ENCODE peak calls at places on chromosomes 1 and 21, in five cellular contexts. X, I, L, S and K are unnamed samples.
A peak's percentile ranks its signal among the peaks of the same experiment; 100 is the strongest.

GRCh38 chr1:2212542-2213491 is 15.3 kb upstream of the SKI start:
- DNase-seq in S (peak; percentile 50), I (peak; percentile 73), X (peak; percentile 95), L (peak; percentile 77), K (peak; percentile 51)

GRCh38 chr1:162899422-162900168 is 38.6 kb upstream of the CCDC190 start:
- DNase-seq in X (no peak), L (peak; percentile 92), I (no peak), S (no peak), K (no peak)

GRCh38 chr1:50265790-50266314 is 157.1 kb downstream of the ELAVL4 start:
- DNase-seq in I (no peak), X (no peak), S (no peak), L (no peak), K (no peak)

GRCh38 chr21:27475363-27475955 is 508.6 kb upstream of the ADAMTS5 start:
- DNase-seq in S (no peak), I (no peak), X (no peak), L (no peak), K (no peak)

GRCh38 chr1:215279682-215280081 is 197.1 kb downstream of the KCNK2 start:
- DNase-seq in X (no peak), S (no peak), L (no peak), I (no peak), K (no peak)

GRCh38 chr1:116420417-116421200 is 47.6 kb downstream of the ATP1A1 start:
- DNase-seq in I (no peak), X (no peak), L (no peak), S (no peak), K (no peak)

GRCh38 chr1:64489707-64490106 is 19.8 kb downstream of the CACHD1 start:
- DNase-seq in S (no peak), X (no peak), I (no peak), L (no peak), K (no peak)

GRCh38 chr1:1129309-1129708 is 13.4 kb upstream of the C1orf159 start:
- DNase-seq in X (no peak), I (no peak), L (no peak), S (no peak), K (no peak)

GRCh38 chr1:201318504-201319340 is 35.4 kb downstream of the PKP1 start:
- DNase-seq in X (no peak), S (no peak), L (peak; percentile 57), I (peak; percentile 25), K (no peak)

GRCh38 chr1:7948950-7949349 is 8.3 kb upstream of the TNFRSF9 start:
- DNase-seq in X (no peak), S (no peak), I (no peak), L (peak; percentile 85), K (no peak)

GRCh38 chr1:185297986-185298385 is 19.1 kb downstream of the IVNS1ABP start:
- DNase-seq in I (no peak), L (no peak), X (no peak), S (no peak), K (no peak)

GRCh38 chr1:235852887-235853286 is 13.8 kb downstream of the LYST start:
- DNase-seq in L (no peak), X (no peak), S (no peak), I (no peak), K (no peak)

GRCh38 chr1:223870617-223871574 is 25.1 kb upstream of the TP53BP2 start:
- DNase-seq in I (no peak), L (no peak), X (peak; percentile 59), S (no peak), K (no peak)

GRCh38 chr1:154767315-154768240 is 102.5 kb downstream of the KCNN3 start:
- DNase-seq in S (no peak), L (peak; percentile 31), I (no peak), X (no peak), K (no peak)

GRCh38 chr1:84300501-84300900 is 1.0 kb upstream of the SAMD13 start:
- DNase-seq in L (no peak), X (no peak), I (no peak), S (no peak), K (no peak)

GRCh38 chr1:34736711-34737110 is 18.1 kb upstream of the GJB5 start:
- DNase-seq in X (no peak), L (no peak), S (no peak), I (no peak), K (no peak)

GRCh38 chr1:9426291-9426711 is 113.0 kb upstream of the SLC25A33 start:
- DNase-seq in S (peak; percentile 86), L (no peak), X (no peak), I (no peak), K (peak; percentile 69)

GRCh38 chr1:8408151-8408839 is 90.4 kb downstream of the SLC45A1 start:
- DNase-seq in I (peak; percentile 90), X (peak; percentile 35), S (no peak), L (no peak), K (no peak)

GRCh38 chr1:151537112-151537511 is 3.0 kb upstream of the TUFT1 start:
- DNase-seq in X (no peak), I (no peak), L (peak; percentile 80), S (no peak), K (no peak)

GRCh38 chr1:232954594-232955365 is 4.4 kb downstream of the NTPCR start:
- DNase-seq in L (no peak), X (no peak), S (no peak), I (no peak), K (no peak)

GRCh38 chr1:95733031-95733430 is 499.0 kb downstream of the RWDD3 start:
- DNase-seq in I (no peak), L (no peak), S (no peak), X (no peak), K (no peak)

GRCh38 chr1:16233431-16233830 is 3.6 kb downstream of the CPLANE2 start:
- DNase-seq in I (no peak), X (no peak), L (no peak), S (no peak), K (no peak)

DNA sequence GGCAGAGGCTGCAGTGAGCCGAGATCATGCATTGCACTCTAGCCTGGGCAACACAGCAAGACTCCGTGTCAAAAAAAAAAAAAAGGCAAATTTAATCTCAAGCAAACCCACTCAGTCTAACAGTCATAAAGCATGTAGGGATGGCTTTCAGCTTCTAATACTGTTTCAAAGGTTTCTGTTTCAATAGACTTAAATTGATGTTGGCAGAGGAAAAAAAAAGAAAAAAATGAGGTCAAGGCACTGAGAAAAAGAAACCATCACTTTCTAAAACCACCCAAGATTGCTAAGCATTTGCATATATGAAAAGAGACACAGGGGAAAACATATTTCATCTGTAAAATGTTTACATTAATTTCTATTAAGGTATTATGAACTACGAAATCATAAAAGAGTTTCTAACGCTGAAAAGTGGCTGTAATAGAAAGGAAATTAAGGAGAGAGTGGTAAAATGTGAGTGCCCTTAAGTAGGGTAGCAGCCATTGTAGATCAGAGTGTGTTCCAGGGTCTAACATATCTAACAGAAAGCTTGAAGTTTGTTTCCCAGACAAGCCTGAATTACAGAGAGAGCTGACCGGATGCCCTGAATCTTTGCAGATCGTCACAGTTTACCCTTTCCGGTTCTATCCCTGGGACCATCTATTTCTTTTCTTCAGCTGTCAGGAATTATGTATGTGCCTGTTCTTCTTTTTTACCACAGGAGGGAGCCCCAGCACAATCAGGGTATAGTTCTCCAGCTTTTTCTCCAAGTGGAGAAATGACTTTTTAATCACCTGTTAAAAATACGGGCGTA is 70.0 kb downstream of the PLD5 start:
- DNase-seq in S (peak; percentile 30), L (peak; percentile 48), X (peak; percentile 57), I (no peak), K (no peak)
- TF ChIP-seq CTCF in S (peak; percentile 57), L (peak; percentile 63), X (peak; percentile 83), I (peak; percentile 70), K (no peak)

DNA sequence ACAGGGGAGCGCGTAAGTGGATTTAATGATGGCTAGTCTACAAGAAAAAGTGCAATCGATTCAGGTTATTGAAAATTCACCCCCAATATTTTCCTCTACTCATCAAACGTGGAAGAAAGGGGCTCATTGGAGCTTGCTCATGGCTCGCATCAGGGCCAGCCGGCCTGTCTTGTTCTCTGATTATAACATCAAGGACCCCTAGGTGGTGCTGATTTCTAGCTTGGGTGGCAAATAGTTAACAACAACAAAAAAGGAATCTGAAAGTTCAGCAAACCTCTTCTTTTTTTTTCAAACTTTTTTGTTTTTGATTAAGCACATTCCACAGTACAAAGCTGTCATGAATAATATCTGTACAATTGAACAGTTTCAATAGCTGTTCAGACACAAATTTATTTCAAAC is 35.8 kb upstream of the SOD1 start:
- DNase-seq in X (peak; percentile 50), S (peak; percentile 41), I (no peak), L (no peak), K (no peak)
- TF ChIP-seq CTCF in X (peak; percentile 53), S (peak; percentile 39), I (no peak), L (no peak), K (no peak)

GRCh38 chr1:158527190-158527815 is 26.9 kb downstream of the OR6Y1 start:
- DNase-seq in S (no peak), L (peak; percentile 2), I (no peak), X (no peak), K (no peak)
- TF ChIP-seq CTCF in S (peak; percentile 40), L (no peak), I (peak; percentile 42), X (no peak), K (no peak)

GRCh38 chr1:27574871-27575831 is 28.8 kb downstream of the AHDC1 start:
- DNase-seq in L (peak; percentile 68), X (peak; percentile 94), S (no peak), I (no peak), K (no peak)
- TF ChIP-seq CTCF in L (no peak), X (peak; percentile 65), S (no peak), I (peak; percentile 10), K (no peak)

GRCh38 chr21:42221581-42222345 is 2.8 kb downstream of the ABCG1 start:
- DNase-seq in I (no peak), L (peak; percentile 23), X (no peak), S (no peak), K (no peak)
- TF ChIP-seq CTCF in I (no peak), L (no peak), X (no peak), S (no peak), K (no peak)

GRCh38 chr1:208069317-208069716 is 158.4 kb upstream of the CD34 start:
- DNase-seq in I (no peak), S (no peak), L (no peak), X (no peak), K (no peak)

GRCh38 chr1:208068908-208069307 is 158.0 kb upstream of the CD34 start:
- DNase-seq in I (no peak), L (no peak), X (no peak), S (no peak), K (no peak)

GRCh38 chr1:208071425-208072031 is 160.6 kb upstream of the CD34 start:
- DNase-seq in S (no peak), X (no peak), L (no peak), I (no peak), K (no peak)

GRCh38 chr1:208068441-208068840 is 157.5 kb upstream of the CD34 start:
- DNase-seq in I (no peak), X (no peak), S (no peak), L (no peak), K (no peak)

GRCh38 chr1:208069908-208070307 is 159.0 kb upstream of the CD34 start:
- DNase-seq in X (no peak), L (peak; percentile 37), I (no peak), S (no peak), K (no peak)
- TF ChIP-seq CTCF in X (no peak), L (no peak), I (no peak), S (no peak), K (no peak)

GRCh38 chr1:3349161-3349967 is 105.1 kb upstream of the ARHGEF16 start:
- DNase-seq in L (no peak), X (peak; percentile 71), S (no peak), I (no peak), K (no peak)
- TF ChIP-seq CTCF in L (no peak), X (peak; percentile 46), S (no peak), I (no peak), K (no peak)